ENCODE peak calls at places on chromosome 19, in seven cellular contexts. S is breast epithelium; T is CD8-positive, alpha-beta memory T cell; K is body of pancreas; Y is heart right ventricle; B is endodermal cell; C is GM23338. E is an unnamed sample.

GRCh38 chr19:13146763-13147563 is 3.2 kb downstream of the STX10 start:
- DNase-seq in Y (no peak), S (no peak), T (no peak), C (no peak), B (no peak), K (no peak), E (no peak)

GRCh38 chr19:53809518-53810186 is 14.5 kb downstream of the NLRP12 start:
- DNase-seq in K (no peak), B (peak), S (no peak), C (peak), T (no peak), Y (no peak), E (no peak)

GRCh38 chr19:8323781-8324185 is 2.5 kb downstream of the RPS28 start:
- DNase-seq in K (no peak), T (no peak), S (no peak), B (no peak), Y (no peak), C (no peak), E (no peak)

GRCh38 chr19:17333611-17334413 is 843 bp downstream of the ANO8 start:
- DNase-seq in S (no peak), T (peak), C (peak), Y (no peak), K (peak), B (peak), E (no peak)

GRCh38 chr19:7607212-7607873 is 11.7 kb downstream of the CAMSAP3 start:
- DNase-seq in C (no peak), K (no peak), B (no peak), T (no peak), S (no peak), Y (no peak), E (no peak)

GRCh38 chr19:41114132-41114531 is at the start of gene CYP2F1:
- DNase-seq in T (no peak), Y (no peak), K (no peak), B (no peak), S (no peak), C (no peak), E (no peak)

GRCh38 chr19:34341935-34342680 is 22.9 kb upstream of the GPI start:
- DNase-seq in C (no peak), Y (no peak), T (no peak), B (no peak), K (no peak), S (no peak), E (no peak)

GRCh38 chr19:44648536-44649370 is 5.0 kb downstream of the PVR start:
- DNase-seq in S (no peak), Y (peak), C (no peak), T (no peak), K (no peak), B (no peak), E (no peak)

GRCh38 chr19:6654347-6655310 is 15.3 kb downstream of the TNFSF14 start:
- DNase-seq in T (peak), K (no peak), C (no peak), Y (no peak), S (no peak), B (no peak), E (no peak)

GRCh38 chr19:38388310-38389100 is at the start of gene SPRED3:
- DNase-seq in Y (no peak), B (no peak), S (no peak), T (peak), C (peak), K (peak), E (peak)

GRCh38 chr19:31883299-31883990 is 462.0 kb upstream of the ZNF507 start:
- DNase-seq in B (no peak), S (no peak), T (no peak), C (no peak), Y (no peak), K (no peak), E (no peak)

GRCh38 chr19:33390120-33390907 is 16.8 kb downstream of the CEBPG start:
- DNase-seq in Y (peak), S (peak), C (no peak), K (peak), B (no peak), T (no peak), E (no peak)

GRCh38 chr19:54518844-54519243 is 16.2 kb downstream of the LAIR2 start:
- DNase-seq in B (no peak), K (no peak), T (no peak), S (no peak), Y (peak), C (no peak), E (no peak)

GRCh38 chr19:30224689-30225606 is 147.2 kb upstream of the ZNF536 start:
- DNase-seq in C (peak), T (no peak), Y (no peak), S (no peak), B (peak), K (no peak), E (no peak)

GRCh38 chr19:50851620-50852019 is 3.1 kb upstream of the KLK3 start:
- DNase-seq in S (no peak), C (no peak), B (no peak), Y (no peak), T (no peak), K (no peak), E (no peak)

GRCh38 chr19:38062959-38063786 is 156.2 kb downstream of the SIPA1L3 start:
- DNase-seq in C (no peak), S (no peak), T (no peak), Y (no peak), K (peak), B (no peak), E (peak)

GRCh38 chr19:17209126-17210036 is 5.8 kb upstream of the USE1 start:
- DNase-seq in Y (no peak), K (no peak), T (peak), C (peak), S (no peak), B (peak), E (no peak)

DNA sequence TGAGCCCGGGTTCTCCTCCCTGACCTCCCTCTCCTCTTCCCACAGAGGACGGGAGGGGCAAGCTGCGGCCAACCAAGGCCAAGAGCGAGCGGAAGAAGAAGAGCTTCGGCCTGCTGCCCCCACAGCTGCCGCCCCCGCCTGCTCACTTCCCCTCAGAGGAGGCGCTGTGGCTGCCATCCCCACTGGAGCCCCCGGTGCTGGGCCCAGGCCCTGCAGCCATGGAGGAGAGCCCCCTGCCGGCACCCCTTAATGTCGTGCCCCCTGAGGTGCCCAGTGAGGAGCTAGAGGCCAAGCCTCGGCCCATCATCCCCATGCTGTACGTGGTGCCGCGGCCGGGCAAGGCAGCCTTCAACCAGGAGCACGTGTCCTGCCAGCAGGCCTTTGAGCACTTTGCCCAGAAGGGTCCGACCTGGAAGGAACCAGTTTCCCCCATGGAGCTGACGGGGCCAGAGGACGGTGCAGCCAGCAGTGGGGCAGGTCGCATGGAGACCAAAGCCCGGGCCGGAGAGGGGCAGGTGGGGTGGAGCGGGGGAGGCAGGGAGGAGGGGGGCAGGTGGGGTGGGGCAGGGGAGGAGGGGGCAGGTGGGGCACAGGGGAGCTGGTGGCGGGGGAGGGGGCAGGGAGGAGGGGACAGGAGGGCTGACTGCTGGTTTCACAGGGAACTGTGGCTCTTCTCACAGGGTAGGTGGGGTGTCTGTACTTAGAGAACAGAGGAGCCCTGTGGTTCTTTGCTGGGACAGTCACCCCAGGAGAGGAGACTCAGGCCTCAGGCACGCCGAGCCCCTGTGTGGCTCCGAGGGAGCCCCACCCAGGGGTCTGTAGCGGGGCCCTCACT is 162.3 kb downstream of the KDM4B start:
- DNase-seq in C (peak), K (no peak), T (no peak), Y (no peak), B (peak), S (no peak), E (no peak)
- H3K27ac ChIP-seq in C (peak), K (peak), T (no peak), Y (no peak), B (peak), S (peak), E (no peak)

GRCh38 chr19:730382-730668 is 20.6 kb upstream of the MISP start:
- DNase-seq in S (no peak), K (no peak), B (no peak), Y (no peak), C (no peak), T (no peak), E (no peak)

GRCh38 chr19:725461-726089 is 16.8 kb downstream of the PALM start:
- DNase-seq in B (no peak), Y (no peak), K (no peak), T (no peak), S (no peak), C (no peak), E (no peak)

GRCh38 chr19:729564-730381 is 21.0 kb downstream of the PALM start:
- DNase-seq in Y (no peak), C (no peak), B (no peak), T (no peak), S (no peak), K (no peak), E (no peak)

GRCh38 chr19:728011-728410 is 19.3 kb downstream of the PALM start:
- DNase-seq in T (no peak), B (no peak), S (no peak), Y (peak), K (peak), C (no peak), E (no peak)

GRCh38 chr19:726993-727956 is 18.5 kb downstream of the PALM start:
- DNase-seq in S (no peak), T (no peak), C (no peak), Y (no peak), B (no peak), K (no peak), E (no peak)
- H3K27ac ChIP-seq in S (peak), T (no peak), C (no peak), Y (peak), B (no peak), K (peak), E (peak)

GRCh38 chr19:15863272-15863671 is 34.6 kb downstream of the CYP4F2 start:
- DNase-seq in Y (no peak), T (no peak), C (no peak), S (no peak), B (no peak), K (no peak), E (no peak)
- H3K27ac ChIP-seq in Y (no peak), T (no peak), C (no peak), S (no peak), B (no peak), K (no peak), E (no peak)

GRCh38 chr19:10335149-10336053 is 2.1 kb upstream of the RAVER1 start:
- DNase-seq in B (peak), T (no peak), K (no peak), S (no peak), Y (no peak), C (peak), E (peak)

GRCh38 chr19:10333758-10334339 is 520 bp upstream of the RAVER1 start:
- DNase-seq in S (no peak), Y (no peak), T (no peak), B (peak), K (peak), C (no peak), E (no peak)

GRCh38 chr19:10332965-10333757 is at the start of gene RAVER1:
- DNase-seq in S (peak), T (peak), Y (peak), K (peak), C (peak), B (peak), E (peak)

GRCh38 chr19:10332158-10332964 is 968 bp downstream of the RAVER1 start:
- DNase-seq in B (peak), T (no peak), S (no peak), K (no peak), C (no peak), Y (no peak), E (no peak)

GRCh38 chr19:10334340-10335148 is 1.2 kb upstream of the RAVER1 start:
- DNase-seq in K (peak), Y (peak), B (peak), S (peak), T (peak), C (peak), E (peak)
- H3K27ac ChIP-seq in K (peak), Y (peak), B (no peak), S (peak), T (peak), C (no peak), E (no peak)

GRCh38 chr19:49498475-49498874 is 2.2 kb downstream of the RPS11 start:
- DNase-seq in K (no peak), S (no peak), T (no peak), Y (no peak), B (no peak), C (no peak), E (no peak)
- H3K27ac ChIP-seq in K (no peak), S (peak), T (peak), Y (no peak), B (no peak), C (peak), E (no peak)

GRCh38 chr19:47723573-47723923 is 10.3 kb downstream of the EHD2 start:
- DNase-seq in K (peak), Y (no peak), T (no peak), C (no peak), S (no peak), B (no peak), E (no peak)
- H3K27ac ChIP-seq in K (peak), Y (peak), T (no peak), C (no peak), S (peak), B (no peak), E (no peak)

DNA sequence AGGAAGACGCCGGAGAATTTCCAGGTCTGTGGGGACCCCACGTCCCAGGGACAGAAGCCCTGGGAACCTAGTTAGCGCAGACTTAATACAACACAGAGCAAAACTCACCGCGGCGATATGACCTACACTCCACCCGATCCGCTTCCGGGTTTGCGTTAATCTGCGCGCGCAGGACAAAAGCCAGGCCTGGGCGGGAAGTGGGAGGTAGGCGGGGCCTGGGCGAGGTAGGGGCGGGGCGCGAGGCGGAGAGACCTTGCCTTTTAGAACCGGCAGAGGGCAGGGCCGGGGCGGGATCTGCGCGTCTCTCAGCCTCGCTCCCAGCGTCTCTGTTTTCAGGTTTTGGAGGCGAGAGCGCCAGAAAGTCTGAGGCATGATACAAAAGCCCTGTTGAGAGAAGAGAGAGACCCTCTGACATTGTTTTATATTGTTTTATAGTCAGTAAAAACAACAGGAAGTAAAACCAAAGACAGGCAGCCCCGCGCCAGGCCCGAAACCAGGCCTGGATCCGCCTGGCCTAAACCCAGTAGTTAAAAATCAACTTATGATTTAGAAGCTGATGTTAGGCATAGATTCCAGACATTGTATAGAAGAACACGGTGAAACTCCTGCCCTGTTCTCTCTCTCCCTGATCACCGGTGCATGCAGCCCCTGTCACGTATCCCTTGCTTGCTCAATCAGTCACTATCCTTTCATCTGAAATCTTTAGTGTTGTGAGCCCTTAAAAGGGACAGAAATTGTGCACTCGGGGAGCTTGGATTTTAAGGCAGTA is at the start of gene ZNF611:
- DNase-seq in T (peak), S (peak), B (peak), K (peak), Y (peak), C (peak), E (peak)
- H3K27ac ChIP-seq in T (peak), S (peak), B (peak), K (peak), Y (peak), C (peak), E (peak)